ENCODE peak calls at places on chromosomes 13 and 19, in four cellular contexts. Z, Q, C and F are unnamed samples.
A peak's percentile ranks its signal among the peaks of the same experiment; 100 is the strongest.

GRCh38 chr19:29662604-29663404 is 2.5 kb upstream of the PLEKHF1 start:
- DNase-seq in C (peak; percentile 34), Q (peak; percentile 94), Z (peak; percentile 33), F (no peak)

GRCh38 chr19:15195987-15196682 is 4.7 kb downstream of the NOTCH3 start:
- DNase-seq in C (peak; percentile 49), Z (no peak), Q (no peak), F (no peak)

GRCh38 chr19:57560049-57560491 is 407 bp upstream of the ZNF550 start:
- DNase-seq in Q (peak; percentile 76), C (no peak), Z (no peak), F (no peak)

GRCh38 chr13:35014606-35015005 is 72.5 kb downstream of the NBEA start:
- DNase-seq in Q (no peak), C (no peak), Z (no peak), F (no peak)

GRCh38 chr19:16886305-16886880 is 2.4 kb upstream of the F2RL3 start:
- DNase-seq in C (no peak), Q (peak; percentile 46), Z (peak; percentile 50), F (no peak)

GRCh38 chr13:28564030-28564429 is 69.1 kb upstream of the FLT1 start:
- DNase-seq in Z (no peak), Q (no peak), C (no peak), F (no peak)

GRCh38 chr19:47231215-47232054 is 436 bp upstream of the BBC3 start:
- DNase-seq in C (peak; percentile 91), Q (peak; percentile 90), Z (peak; percentile 90), F (peak; percentile 54)

GRCh38 chr13:114135731-114136171 is 3.3 kb upstream of the RASA3 start:
- DNase-seq in C (no peak), Q (no peak), Z (no peak), F (no peak)

GRCh38 chr13:114315074-114315785 is 927 bp downstream of the CHAMP1 start:
- DNase-seq in C (no peak), Q (no peak), Z (no peak), F (no peak)

GRCh38 chr13:30905932-30906383 is at the start of gene MEDAG:
- DNase-seq in Z (no peak), Q (peak; percentile 57), C (no peak), F (no peak)

GRCh38 chr13:111531505-111531904 is 211.1 kb downstream of the TEX29 start:
- DNase-seq in Z (peak; percentile 6), C (no peak), Q (peak; percentile 0), F (no peak)

GRCh38 chr13:65594255-65594654 is 1635.9 kb downstream of the PCDH9 start:
- DNase-seq in C (no peak), Q (peak; percentile 82), Z (no peak), F (no peak)
- TF ChIP-seq ELK1 in C (no peak), Q (no peak), Z (no peak), F (no peak)

DNA sequence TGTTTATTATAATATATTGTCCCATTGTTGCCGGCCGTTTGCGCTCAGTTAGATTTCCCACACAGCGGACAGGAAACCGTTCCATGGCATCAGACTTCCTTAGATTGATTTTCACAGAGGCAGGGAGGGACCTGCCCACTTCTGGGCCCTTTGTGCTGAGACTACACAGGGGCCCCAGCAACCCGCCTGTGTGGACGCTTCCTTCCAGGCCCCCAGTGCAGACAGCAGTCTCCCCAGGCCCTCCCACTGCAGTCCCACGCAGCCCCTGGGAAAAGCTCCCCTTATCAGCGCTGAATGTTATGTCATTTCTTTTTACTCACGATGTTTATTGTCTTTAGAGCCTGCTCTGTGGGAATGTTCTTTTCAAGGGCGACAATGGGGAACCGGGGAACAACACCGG is 351.7 kb upstream of the ARGLU1 start:
- DNase-seq in Q (no peak), C (no peak), Z (no peak), F (no peak)
- TF ChIP-seq ELK1 in Q (no peak), C (no peak), Z (no peak), F (no peak)

GRCh38 chr13:97068146-97068545 is 73.9 kb upstream of the OXGR1 start:
- DNase-seq in C (no peak), Z (no peak), Q (peak; percentile 6), F (no peak)

GRCh38 chr13:97072297-97072696 is 78.0 kb upstream of the OXGR1 start:
- DNase-seq in C (no peak), Z (no peak), Q (no peak), F (no peak)

GRCh38 chr13:97068964-97069815 is 74.9 kb upstream of the OXGR1 start:
- DNase-seq in Z (no peak), Q (no peak), C (no peak), F (no peak)

DNA sequence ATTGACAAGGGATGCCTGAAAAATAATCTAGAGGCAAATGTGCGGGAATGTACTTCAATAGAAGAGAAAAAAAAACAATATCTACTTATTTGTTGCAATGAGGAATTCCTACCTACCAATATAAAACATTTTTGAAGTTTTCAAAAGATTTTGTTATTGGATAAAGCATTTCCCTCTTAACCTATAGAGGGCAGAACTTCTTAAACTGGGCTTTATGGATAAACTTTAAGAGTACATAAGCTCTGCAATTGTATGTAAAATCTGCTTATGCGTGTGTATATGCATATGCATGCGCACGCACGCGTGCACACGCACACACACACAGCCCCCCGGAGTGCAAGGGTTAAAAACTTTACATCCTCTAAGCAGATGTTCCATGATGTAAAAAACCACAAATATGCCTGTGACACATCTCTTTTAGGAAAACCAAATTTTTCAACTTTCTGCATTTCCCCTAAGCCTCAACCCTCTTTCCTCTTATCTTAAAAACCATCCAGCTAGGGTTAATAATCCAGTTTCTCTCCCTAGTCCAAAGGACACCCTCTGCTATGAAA is 73.1 kb upstream of the OXGR1 start:
- DNase-seq in Q (no peak), Z (no peak), C (no peak), F (no peak)
- TF ChIP-seq ELK1 in Q (no peak), Z (no peak), C (no peak), F (no peak)

GRCh38 chr13:100600915-100601314 is 12.3 kb upstream of the GGACT start:
- DNase-seq in Q (no peak), Z (no peak), C (peak; percentile 68), F (no peak)
- TF ChIP-seq ELK1 in Q (no peak), Z (no peak), C (no peak), F (no peak)

GRCh38 chr13:107834268-107834667 is 381.1 kb downstream of the LIG4 start:
- DNase-seq in Z (no peak), C (no peak), Q (peak; percentile 37), F (no peak)
- TF ChIP-seq ELK1 in Z (no peak), C (no peak), Q (no peak), F (no peak)

GRCh38 chr13:96141032-96141431 is 51.1 kb downstream of the HS6ST3 start:
- DNase-seq in C (no peak), Q (peak; percentile 2), Z (peak; percentile 25), F (no peak)
- TF ChIP-seq ELK1 in C (no peak), Q (no peak), Z (no peak), F (no peak)

GRCh38 chr19:18700501-18701249 is 17.2 kb downstream of the CRTC1 start:
- DNase-seq in C (peak; percentile 84), Q (peak; percentile 29), Z (no peak), F (peak; percentile 27)

GRCh38 chr19:18701250-18701608 is 17.7 kb downstream of the CRTC1 start:
- DNase-seq in Q (no peak), Z (no peak), C (peak; percentile 62), F (no peak)

GRCh38 chr19:18697680-18698079 is 14.2 kb downstream of the CRTC1 start:
- DNase-seq in Q (no peak), C (peak; percentile 2), Z (no peak), F (no peak)

GRCh38 chr19:18698321-18699167 is 15.1 kb downstream of the CRTC1 start:
- DNase-seq in Q (no peak), C (no peak), Z (no peak), F (no peak)

DNA sequence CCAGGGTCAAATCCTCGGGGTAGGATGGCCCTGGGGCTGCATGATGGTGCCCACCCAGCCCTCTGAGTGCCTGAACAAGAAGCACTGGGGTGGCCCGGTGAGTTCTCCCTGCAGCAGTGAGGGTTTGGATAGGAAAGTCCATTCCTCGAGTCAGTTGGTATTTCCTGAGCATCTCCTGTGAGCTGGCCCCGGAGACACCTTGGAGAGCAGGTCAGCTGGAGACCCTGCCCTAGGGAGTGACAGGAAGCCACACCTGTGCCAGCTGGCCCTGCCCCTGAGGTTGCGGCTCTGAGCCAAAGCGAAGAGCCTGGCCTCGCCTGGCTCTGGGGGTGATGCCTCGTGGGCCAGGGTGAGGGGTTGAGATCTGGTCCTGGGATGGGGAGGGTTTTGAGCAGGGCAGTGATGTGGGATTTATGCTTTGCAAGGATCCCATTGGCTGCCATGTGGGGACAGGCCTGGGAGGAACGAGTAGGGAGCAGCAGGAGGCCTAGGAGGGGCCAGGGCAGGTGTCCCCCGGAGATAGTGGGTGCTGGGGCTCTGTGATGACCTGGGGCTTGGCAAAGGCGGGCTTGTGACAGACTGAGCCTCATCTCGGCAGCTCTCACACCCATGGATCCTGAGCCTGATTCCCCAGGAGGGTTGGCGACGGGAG is 16.0 kb downstream of the CRTC1 start:
- DNase-seq in Q (no peak), Z (no peak), C (peak; percentile 74), F (no peak)
- TF ChIP-seq ELK1 in Q (no peak), Z (no peak), C (no peak), F (no peak)